ENCODE peak calls at places on chromosomes 3 and 15, in six cellular contexts. N is adrenal gland, Q is vagina, B is psoas muscle, V is testis, H is heart right ventricle. I is an unnamed sample. For H3K27me3, the result is how much of the 10 kb centered on the place peaks cover.

GRCh38 chr3:49724586-49724985 is 835 bp upstream of the GMPPB start:
- DNase-seq in N (peak), Q (no peak), B (no peak), V (peak), H (no peak), I (no peak)

GRCh38 chr15:85443046-85443445 is 62.6 kb downstream of the AKAP13 start:
- DNase-seq in N (no peak), Q (no peak), B (no peak), V (no peak), H (no peak), I (no peak)

GRCh38 chr3:154210986-154211385 is 89.8 kb downstream of the ARHGEF26 start:
- DNase-seq in N (no peak), Q (no peak), B (no peak), V (no peak), H (no peak), I (no peak)

GRCh38 chr15:41838400-41838897 is at the start of gene PLA2G4B:
- DNase-seq in N (no peak), Q (no peak), B (peak), V (no peak), H (no peak), I (no peak)

GRCh38 chr3:57755368-57756021 is 614 bp upstream of the SLMAP start:
- DNase-seq in N (peak), Q (no peak), B (no peak), V (peak), H (no peak), I (peak)

GRCh38 chr15:76196949-76197315 is 114.3 kb downstream of the ETFA start:
- DNase-seq in N (peak), Q (no peak), B (peak), V (peak), H (peak), I (no peak)

GRCh38 chr3:57557088-57557537 is 1.0 kb downstream of the PDE12 start:
- DNase-seq in N (peak), Q (no peak), B (peak), V (peak), H (no peak), I (peak)

GRCh38 chr3:171970301-171970788 is 69.0 kb upstream of the FNDC3B start:
- DNase-seq in N (no peak), Q (no peak), B (no peak), V (no peak), H (no peak), I (no peak)

GRCh38 chr3:188007897-188008296 is 146.1 kb upstream of the LPP start:
- DNase-seq in N (no peak), Q (no peak), B (no peak), V (no peak), H (no peak), I (no peak)

GRCh38 chr3:112338021-112338726 is 5.2 kb downstream of the CD200 start:
- DNase-seq in N (no peak), Q (no peak), B (no peak), V (no peak), H (no peak), I (no peak)

GRCh38 chr3:9347086-9347485 is 15.8 kb upstream of the THUMPD3 start:
- DNase-seq in N (no peak), Q (no peak), B (no peak), V (no peak), H (no peak), I (no peak)

GRCh38 chr3:194196876-194197275 is 60.9 kb downstream of the HES1 start:
- DNase-seq in N (no peak), Q (no peak), B (no peak), V (no peak), H (no peak), I (no peak)

GRCh38 chr3:81302045-81302444 is 459.4 kb downstream of the GBE1 start:
- DNase-seq in N (peak), Q (no peak), B (no peak), V (peak), H (no peak), I (no peak)

GRCh38 chr15:32732574-32733157 is 14.9 kb downstream of the GREM1 start:
- DNase-seq in N (no peak), Q (no peak), B (no peak), V (no peak), H (no peak), I (no peak)

GRCh38 chr15:49644364-49644794 is 23.5 kb downstream of the DTWD1 start:
- DNase-seq in N (peak), Q (no peak), B (no peak), V (no peak), H (no peak), I (no peak)

GRCh38 chr3:138850151-138850550 is 15.4 kb upstream of the PIK3CB start:
- DNase-seq in N (no peak), Q (no peak), B (no peak), V (no peak), H (no peak), I (no peak)

GRCh38 chr3:55416381-55416821 is 70.7 kb downstream of the WNT5A start:
- DNase-seq in N (no peak), Q (no peak), B (no peak), V (no peak), H (no peak), I (no peak)

GRCh38 chr3:95311272-95311671 is 1248.4 kb downstream of the NSUN3 start:
- DNase-seq in N (no peak), Q (no peak), B (no peak), V (no peak), H (no peak), I (no peak)

GRCh38 chr15:96160269-96160668 is 170.2 kb upstream of the NR2F2 start:
- DNase-seq in N (peak), Q (no peak), B (peak), V (peak), H (peak), I (no peak)

GRCh38 chr15:60374628-60375081 is 23.1 kb downstream of the ANXA2 start:
- DNase-seq in N (peak), Q (no peak), B (peak), V (peak), H (no peak), I (no peak)

GRCh38 chr15:61086756-61087155 is 142.3 kb downstream of the RORA start:
- DNase-seq in N (no peak), Q (no peak), B (no peak), V (no peak), H (no peak), I (no peak)

GRCh38 chr3:12815719-12816118 is 19.2 kb downstream of the CAND2 start:
- DNase-seq in N (no peak), Q (no peak), B (no peak), V (no peak), H (no peak), I (no peak)

GRCh38 chr3:157312366-157312745 is 124.3 kb upstream of the PTX3 start:
- DNase-seq in N (no peak), Q (no peak), B (no peak), V (no peak), H (no peak), I (no peak)

GRCh38 chr3:151604941-151605340 is 128.8 kb upstream of the AADACL2 start:
- DNase-seq in N (no peak), Q (no peak), B (no peak), V (no peak), H (no peak), I (no peak)

GRCh38 chr3:101988591-101988990 is 139.3 kb downstream of the NFKBIZ start:
- DNase-seq in N (no peak), Q (no peak), B (no peak), V (no peak), H (no peak), I (no peak)

GRCh38 chr3:7964899-7965298 is 536.7 kb upstream of the LMCD1 start:
- DNase-seq in N (no peak), Q (no peak), B (no peak), V (no peak), H (no peak), I (no peak)

GRCh38 chr15:70308011-70308761 is 210.5 kb upstream of the TLE3 start:
- DNase-seq in N (no peak), Q (no peak), B (no peak), V (no peak), H (no peak), I (no peak)

DNA sequence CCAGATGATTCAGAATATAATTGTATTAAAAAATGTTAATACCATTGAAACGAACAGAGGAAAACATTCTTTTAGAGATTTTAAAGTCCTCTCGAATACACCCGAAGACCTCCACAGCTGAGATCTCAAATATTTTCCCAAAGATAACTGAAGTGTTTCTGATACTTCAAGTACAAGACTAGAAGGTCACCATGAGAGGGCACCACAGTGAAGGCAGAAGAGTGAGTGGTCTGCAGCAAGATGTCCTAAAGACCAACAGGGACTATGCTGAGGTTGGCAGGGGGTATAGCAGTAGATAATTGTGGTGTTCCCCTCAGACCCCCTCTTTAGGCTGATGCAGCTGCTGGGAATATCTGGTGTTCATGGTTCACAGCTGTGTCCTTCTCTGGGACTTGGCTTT is 156.5 kb downstream of the PDCD6IP start:
- DNase-seq in N (no peak), Q (no peak), B (no peak), V (no peak), H (no peak), I (no peak)
- TF ChIP-seq CTCF in N (no peak), Q (no peak), B (no peak), V (no peak), H (no peak), I (no peak)

DNA sequence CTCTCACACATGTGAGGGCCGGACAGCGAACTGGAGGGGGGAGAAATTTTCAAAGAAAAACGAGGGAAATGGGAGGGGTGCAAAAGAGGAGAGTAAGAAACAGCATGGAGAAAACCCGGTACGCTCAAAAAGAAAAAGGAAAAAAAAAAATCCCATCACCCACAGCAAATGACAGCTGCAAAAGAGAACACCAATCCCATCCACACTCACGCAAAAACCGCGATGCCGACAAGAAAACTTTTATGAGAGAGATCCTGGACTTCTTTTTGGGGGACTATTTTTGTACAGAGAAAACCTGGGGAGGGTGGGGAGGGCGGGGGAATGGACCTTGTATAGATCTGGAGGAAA is 1.5 kb downstream of the SOX2 start:
- DNase-seq in N (no peak), Q (no peak), B (no peak), V (no peak), H (no peak), I (no peak)
- H3K27me3 ChIP-seq in N (half or more), Q (under half), B (under half), V (under half), H (under half), I (half or more)

GRCh38 chr3:10457560-10457959 is 47.8 kb downstream of the ATP2B2 start:
- DNase-seq in N (no peak), Q (no peak), B (no peak), V (no peak), H (no peak), I (no peak)
- H3K27ac ChIP-seq in N (no peak), Q (no peak), B (no peak), V (no peak), H (no peak), I (no peak)

DNA sequence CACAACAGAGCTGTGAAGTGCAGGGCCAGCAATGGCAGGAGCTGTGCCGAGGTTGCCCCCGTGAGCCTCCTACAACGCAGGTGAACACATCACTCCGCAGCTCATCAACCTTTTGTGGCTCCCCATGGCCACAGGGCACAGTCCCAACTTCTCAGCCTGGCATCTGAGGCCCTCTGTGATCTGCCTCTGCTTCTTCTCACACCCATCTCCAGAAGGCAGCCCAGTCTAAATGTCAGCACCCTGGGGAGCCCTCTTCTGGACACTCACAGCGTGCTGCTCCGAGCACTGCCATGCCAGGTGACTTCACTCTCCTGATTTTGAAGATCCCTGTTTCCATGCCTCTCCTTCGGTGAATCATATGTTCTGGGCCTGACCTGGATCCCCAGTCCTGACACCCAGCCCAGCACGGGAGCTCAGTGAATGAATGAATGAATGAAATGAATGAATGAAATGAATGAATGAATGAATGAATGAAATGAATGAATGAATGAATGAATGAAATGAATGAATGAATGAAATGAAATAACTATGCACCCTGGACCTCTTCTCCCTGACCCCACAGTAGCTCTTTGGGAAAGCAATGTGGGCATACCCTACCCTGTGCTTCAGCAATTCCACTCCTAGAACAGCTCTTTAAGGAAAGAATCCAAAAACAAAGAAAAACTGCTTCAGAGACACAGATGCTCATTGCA is 17.9 kb upstream of the SKIC8 start:
- DNase-seq in N (no peak), Q (no peak), B (no peak), V (no peak), H (no peak), I (no peak)
- TF ChIP-seq CTCF in N (no peak), Q (no peak), B (no peak), V (no peak), H (no peak), I (no peak)

GRCh38 chr3:10993729-10994065 is 1.1 kb downstream of the SLC6A1 start:
- DNase-seq in N (no peak), Q (no peak), B (no peak), V (no peak), H (no peak), I (no peak)

GRCh38 chr3:10995871-10996270 is 3.3 kb downstream of the SLC6A1 start:
- DNase-seq in N (no peak), Q (no peak), B (no peak), V (no peak), H (no peak), I (no peak)

GRCh38 chr3:10992017-10992945 is at the start of gene SLC6A1:
- DNase-seq in N (peak), Q (no peak), B (peak), V (peak), H (peak), I (no peak)

GRCh38 chr3:10994311-10994710 is 1.8 kb downstream of the SLC6A1 start:
- DNase-seq in N (no peak), Q (no peak), B (no peak), V (no peak), H (no peak), I (no peak)

GRCh38 chr3:10992946-10993728 is 589 bp downstream of the SLC6A1 start:
- DNase-seq in N (no peak), Q (no peak), B (no peak), V (no peak), H (no peak), I (no peak)
- H3K27me3 ChIP-seq in N (under half), Q (under half), B (under half), V (under half), H (under half), I (half or more)

DNA sequence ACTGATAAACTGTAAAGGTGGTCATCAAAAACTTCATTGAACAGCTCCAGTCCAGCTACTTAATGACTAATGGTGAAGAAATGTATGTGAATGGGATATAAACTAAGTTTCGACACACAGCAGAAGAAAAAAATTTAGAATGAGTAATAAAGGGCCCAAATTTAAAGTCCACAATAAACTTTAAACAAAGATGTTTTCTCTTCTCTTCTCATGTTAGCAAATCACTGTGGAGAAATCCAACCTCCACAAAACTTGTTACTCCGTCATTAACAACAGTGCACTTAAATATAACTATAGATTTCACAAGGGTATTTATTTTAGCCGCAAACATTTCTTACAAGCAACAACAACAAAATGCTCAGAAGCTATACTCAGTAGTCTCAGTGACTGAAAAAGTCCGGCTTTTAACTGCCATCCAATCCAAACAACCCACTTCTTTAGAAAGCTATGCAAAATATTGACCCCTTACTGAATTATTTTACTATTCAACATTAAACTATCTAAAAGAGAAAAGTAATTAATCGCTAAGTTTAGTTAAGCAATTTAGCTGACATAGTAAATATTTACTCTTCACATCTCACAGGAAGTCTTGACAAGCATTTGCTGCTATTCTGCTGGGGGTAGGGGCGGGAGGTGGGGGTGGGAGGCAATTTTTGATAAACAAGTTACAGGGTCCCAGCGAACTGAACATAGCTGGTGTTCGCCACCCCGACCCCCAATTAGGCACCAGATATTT is 2.5 kb downstream of the IGF2BP2 start:
- DNase-seq in N (no peak), Q (no peak), B (no peak), V (no peak), H (no peak), I (no peak)
- H3K27ac ChIP-seq in N (no peak), Q (peak), B (peak), V (no peak), H (no peak), I (no peak)

DNA sequence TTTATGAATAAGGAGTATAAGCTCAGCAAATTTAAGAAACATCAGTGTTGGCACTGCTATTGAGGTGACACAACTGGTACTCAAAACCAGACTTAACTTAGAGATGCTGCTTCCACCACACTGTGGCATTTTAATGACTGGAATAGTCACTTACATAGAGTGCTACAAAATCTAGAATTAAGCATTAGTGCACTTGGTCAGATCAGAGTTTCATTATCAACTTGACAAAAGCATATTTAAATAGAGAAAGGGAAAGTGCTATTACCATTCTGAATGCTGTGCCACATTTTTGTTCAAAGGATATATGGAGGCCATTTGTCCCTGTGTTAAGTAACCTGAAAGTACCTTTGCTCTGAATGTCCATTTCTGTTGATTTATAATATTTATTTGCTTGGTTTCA is 800.7 kb upstream of the ALCAM start:
- DNase-seq in N (no peak), Q (no peak), B (no peak), V (no peak), H (no peak), I (no peak)
- TF ChIP-seq CTCF in N (no peak), Q (no peak), B (no peak), V (no peak), H (no peak), I (no peak)

GRCh38 chr15:73366766-73367623 is 1.8 kb downstream of the HCN4 start:
- DNase-seq in N (no peak), Q (no peak), B (no peak), V (no peak), H (peak), I (no peak)

GRCh38 chr15:73367624-73368300 is 996 bp downstream of the HCN4 start:
- DNase-seq in N (no peak), Q (no peak), B (no peak), V (no peak), H (no peak), I (no peak)

GRCh38 chr15:73369073-73369694 is 426 bp upstream of the HCN4 start:
- DNase-seq in N (no peak), Q (no peak), B (no peak), V (no peak), H (no peak), I (no peak)

GRCh38 chr15:73370151-73370550 is 1.4 kb upstream of the HCN4 start:
- DNase-seq in N (no peak), Q (no peak), B (no peak), V (no peak), H (no peak), I (no peak)

GRCh38 chr15:73368301-73369072 is at the start of gene HCN4:
- DNase-seq in N (no peak), Q (no peak), B (no peak), V (peak), H (peak), I (no peak)
- H3K27me3 ChIP-seq in N (half or more), Q (under half), B (under half), V (under half), H (under half), I (half or more)

I was measured in CD4-positive, alpha-beta T cell.